ENCODE peak calls at places on chromosomes 4 and X, in four cellular contexts. J is left lung, S is adrenal gland, X is uterus. F is an unnamed sample.

GRCh38 chr4:124449881-124450280 is 262.7 kb downstream of the ANKRD50 start:
- DNase-seq in X (no peak), J (no peak), S (no peak), F (no peak)

GRCh38 chrX:83521905-83522304 is 13.8 kb downstream of the POU3F4 start:
- DNase-seq in S (no peak), X (no peak), J (no peak), F (no peak)

GRCh38 chrX:47637546-47638195 is 7.9 kb upstream of the CFP start:
- DNase-seq in J (peak), X (no peak), S (peak), F (peak)

GRCh38 chr4:144174401-144175067 is 34.0 kb upstream of the GYPA start:
- DNase-seq in X (no peak), J (no peak), S (peak), F (no peak)

GRCh38 chr4:25367004-25367621 is 9.9 kb upstream of the ANAPC4 start:
- DNase-seq in X (no peak), S (no peak), J (no peak), F (no peak)

GRCh38 chrX:40237745-40238178 is 140.0 kb upstream of the BCOR start:
- DNase-seq in X (no peak), S (no peak), J (no peak), F (peak)

GRCh38 chr4:184383497-184384055 is 90.8 kb downstream of the IRF2 start:
- DNase-seq in S (peak), X (peak), J (no peak), F (no peak)

GRCh38 chrX:3134316-3134715 is 93.0 kb downstream of the ARSF start:
- DNase-seq in X (no peak), S (no peak), J (no peak), F (no peak)

GRCh38 chrX:154334496-154334895 is 38.9 kb downstream of the TKTL1 start:
- DNase-seq in S (no peak), X (no peak), J (no peak), F (peak)

GRCh38 chrX:142711801-142712200 is 313.9 kb upstream of the SPANXN4 start:
- DNase-seq in S (no peak), X (no peak), J (no peak), F (no peak)

GRCh38 chr4:40621592-40622512 is 7.8 kb downstream of the RBM47 start:
- DNase-seq in X (peak), J (peak), S (peak), F (peak)

GRCh38 chrX:6810796-6811195 is 275.9 kb upstream of the VCX3A start:
- DNase-seq in X (no peak), S (no peak), J (no peak), F (no peak)

GRCh38 chr4:2059034-2059725 is at the start of gene NAT8L:
- DNase-seq in J (no peak), S (peak), X (no peak), F (no peak)

GRCh38 chr4:126241631-126242030 is 926.9 kb downstream of the FAT4 start:
- DNase-seq in S (no peak), J (no peak), X (no peak), F (no peak)

GRCh38 chr4:92304073-92304472 is 307 bp downstream of the GRID2 start:
- DNase-seq in J (no peak), S (no peak), X (no peak), F (no peak)

GRCh38 chr4:36215627-36216026 is 28.7 kb downstream of the ARAP2 start:
- DNase-seq in S (no peak), J (no peak), X (no peak), F (no peak)

GRCh38 chrX:24079405-24079804 is 24.6 kb downstream of the EIF2S3 start:
- DNase-seq in S (no peak), J (no peak), X (no peak), F (no peak)
- H3K27ac ChIP-seq in S (no peak), J (no peak), X (no peak), F (no peak)

DNA sequence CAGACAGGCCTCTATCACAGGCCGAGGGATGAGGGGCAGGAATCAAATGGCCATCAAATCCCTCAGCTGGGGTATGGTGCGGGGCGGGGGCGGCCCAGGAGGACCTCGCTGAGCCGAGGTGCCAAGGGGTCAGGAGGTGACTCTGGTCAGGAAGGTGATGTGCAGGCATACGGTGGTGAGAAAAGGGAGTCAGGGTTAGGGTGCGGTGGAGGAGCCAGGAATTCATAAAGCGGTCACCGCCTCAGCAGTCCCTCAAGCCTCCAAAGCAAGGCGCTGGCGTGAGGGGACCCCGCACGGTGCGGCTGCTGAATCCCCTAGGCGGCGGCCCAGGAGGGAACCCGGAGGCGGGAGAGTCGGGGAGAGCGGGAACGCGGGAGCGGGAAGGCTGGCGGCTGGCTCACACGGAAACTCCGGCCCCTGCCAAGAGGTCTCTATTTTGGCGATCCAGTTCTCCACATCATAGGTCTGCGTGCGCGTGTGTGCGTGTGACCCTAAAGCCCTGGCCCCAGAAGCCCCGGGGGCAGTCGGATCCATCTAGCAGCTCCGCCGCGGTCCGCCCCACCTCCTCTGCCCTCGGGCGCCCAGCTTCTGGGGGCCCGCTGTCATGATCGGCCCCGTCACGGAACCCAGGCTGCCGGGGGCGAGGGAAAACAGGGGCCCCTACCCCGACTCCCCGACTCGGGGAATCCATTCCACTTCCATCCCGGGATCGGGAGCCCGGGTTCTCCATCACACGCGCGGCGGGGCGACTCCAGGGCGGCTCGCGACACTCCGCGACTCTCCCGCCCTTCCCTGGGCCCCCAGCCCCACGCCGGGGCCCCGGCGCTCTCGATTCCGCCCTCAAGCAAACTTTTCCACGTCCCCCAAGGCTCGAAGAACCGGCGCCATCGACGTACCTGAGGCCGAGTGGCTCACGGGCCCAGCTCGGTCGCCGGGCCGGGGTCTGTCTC is 593 bp downstream of the ELF4 start:
- DNase-seq in J (no peak), S (peak), X (no peak), F (peak)
- H3K27ac ChIP-seq in J (peak), S (no peak), X (peak), F (peak)

GRCh38 chr4:175092114-175092513 is 174.0 kb downstream of the ADAM29 start:
- DNase-seq in S (no peak), J (no peak), X (no peak), F (no peak)
- H3K27ac ChIP-seq in S (no peak), J (no peak), X (no peak), F (no peak)

DNA sequence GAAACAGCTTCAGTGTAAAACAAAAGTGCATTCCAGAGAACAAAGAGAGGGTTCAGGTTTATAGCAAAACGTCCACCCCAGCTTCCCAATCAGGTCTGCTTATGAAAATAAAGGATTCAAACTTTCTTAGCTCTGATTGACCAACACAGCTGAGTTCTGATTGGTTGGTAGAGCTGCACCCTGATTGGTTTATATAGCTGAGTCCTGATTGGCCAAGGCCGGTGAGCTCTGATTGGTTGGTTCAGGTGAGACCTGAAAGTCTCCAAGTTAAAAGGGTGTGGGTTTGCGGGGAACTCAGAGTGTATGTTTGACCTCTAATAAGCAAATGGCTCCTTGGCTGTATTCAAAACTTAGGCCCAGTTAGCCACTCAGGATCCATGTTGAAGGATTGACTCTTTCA is 20.9 kb downstream of the CLRN2 start:
- DNase-seq in J (no peak), X (no peak), S (no peak), F (no peak)
- H3K27ac ChIP-seq in J (no peak), X (no peak), S (no peak), F (no peak)

GRCh38 chr4:90994883-90995484 is 867.8 kb downstream of the CCSER1 start:
- DNase-seq in J (no peak), X (no peak), S (no peak), F (no peak)

GRCh38 chr4:90995996-90996395 is 868.8 kb downstream of the CCSER1 start:
- DNase-seq in J (no peak), X (no peak), S (no peak), F (no peak)

GRCh38 chr4:90990298-90990697 is 863.1 kb downstream of the CCSER1 start:
- DNase-seq in S (no peak), X (no peak), J (no peak), F (no peak)

GRCh38 chr4:90996813-90997212 is 869.6 kb downstream of the CCSER1 start:
- DNase-seq in X (no peak), J (no peak), S (no peak), F (no peak)

GRCh38 chr4:90992213-90992612 is 865.0 kb downstream of the CCSER1 start:
- DNase-seq in X (no peak), S (no peak), J (no peak), F (no peak)
- H3K27ac ChIP-seq in X (no peak), S (no peak), J (no peak), F (no peak)

F was measured in spleen.